ENCODE peak calls at places on chromosomes 2 and 18, in nine cellular contexts. One of them, this sample, is unnamed.
A peak's percentile ranks its signal among the peaks of the same experiment; 100 is the strongest.

GRCh38 chr18:2654105-2654827 is 1.3 kb upstream of the SMCHD1 start:
- DNase-seq in effector memory CD4-positive, alpha-beta T cell: no peak
- DNase-seq in neuronal stem cell: no peak
- DNase-seq in aorta: no peak
- DNase-seq in OCI-LY7: peak; percentile 29
- DNase-seq in Peyer's patch: no peak
- DNase-seq in lower lobe of right lung: no peak
- DNase-seq in CD8-positive, alpha-beta T cell: no peak
- DNase-seq in tibial nerve: no peak
- DNase-seq in this sample: no peak

GRCh38 chr2:33267043-33267442 is 209.4 kb upstream of the RASGRP3 start:
- DNase-seq in effector memory CD4-positive, alpha-beta T cell: no peak
- DNase-seq in neuronal stem cell: no peak
- DNase-seq in aorta: no peak
- DNase-seq in OCI-LY7: no peak
- DNase-seq in Peyer's patch: no peak
- DNase-seq in lower lobe of right lung: no peak
- DNase-seq in CD8-positive, alpha-beta T cell: no peak
- DNase-seq in tibial nerve: no peak
- DNase-seq in this sample: no peak

GRCh38 chr18:66280470-66280869 is 323.4 kb downstream of the CDH19 start:
- DNase-seq in effector memory CD4-positive, alpha-beta T cell: no peak
- DNase-seq in neuronal stem cell: no peak
- DNase-seq in aorta: no peak
- DNase-seq in OCI-LY7: no peak
- DNase-seq in Peyer's patch: no peak
- DNase-seq in lower lobe of right lung: no peak
- DNase-seq in CD8-positive, alpha-beta T cell: no peak
- DNase-seq in tibial nerve: no peak
- DNase-seq in this sample: no peak

GRCh38 chr2:19362094-19362649 is 3.7 kb upstream of the OSR1 start:
- DNase-seq in effector memory CD4-positive, alpha-beta T cell: no peak
- DNase-seq in neuronal stem cell: no peak
- DNase-seq in aorta: no peak
- DNase-seq in OCI-LY7: peak; percentile 9
- DNase-seq in Peyer's patch: no peak
- DNase-seq in lower lobe of right lung: no peak
- DNase-seq in CD8-positive, alpha-beta T cell: peak; percentile 52
- DNase-seq in tibial nerve: no peak
- DNase-seq in this sample: no peak

GRCh38 chr2:953975-954686 is 3.5 kb downstream of the SNTG2 start:
- DNase-seq in effector memory CD4-positive, alpha-beta T cell: no peak
- DNase-seq in neuronal stem cell: no peak
- DNase-seq in aorta: no peak
- DNase-seq in OCI-LY7: no peak
- DNase-seq in Peyer's patch: no peak
- DNase-seq in lower lobe of right lung: no peak
- DNase-seq in CD8-positive, alpha-beta T cell: no peak
- DNase-seq in tibial nerve: no peak
- DNase-seq in this sample: no peak

GRCh38 chr2:38835015-38835601 is 40.6 kb downstream of the DHX57 start:
- DNase-seq in effector memory CD4-positive, alpha-beta T cell: no peak
- DNase-seq in neuronal stem cell: peak; percentile 9
- DNase-seq in aorta: no peak
- DNase-seq in OCI-LY7: peak; percentile 42
- DNase-seq in Peyer's patch: no peak
- DNase-seq in lower lobe of right lung: no peak
- DNase-seq in CD8-positive, alpha-beta T cell: no peak
- DNase-seq in tibial nerve: no peak
- DNase-seq in this sample: no peak

GRCh38 chr2:88857274-88857741 is 165.8 kb downstream of the RPIA start:
- DNase-seq in effector memory CD4-positive, alpha-beta T cell: no peak
- DNase-seq in neuronal stem cell: no peak
- DNase-seq in aorta: no peak
- DNase-seq in OCI-LY7: peak; percentile 79
- DNase-seq in Peyer's patch: no peak
- DNase-seq in lower lobe of right lung: no peak
- DNase-seq in CD8-positive, alpha-beta T cell: no peak
- DNase-seq in tibial nerve: no peak
- DNase-seq in this sample: no peak

GRCh38 chr2:120858361-120858760 is 122.7 kb downstream of the GLI2 start:
- DNase-seq in effector memory CD4-positive, alpha-beta T cell: no peak
- DNase-seq in neuronal stem cell: no peak
- DNase-seq in aorta: peak; percentile 63
- DNase-seq in OCI-LY7: no peak
- DNase-seq in Peyer's patch: no peak
- DNase-seq in lower lobe of right lung: peak; percentile 24
- DNase-seq in CD8-positive, alpha-beta T cell: no peak
- DNase-seq in tibial nerve: no peak
- DNase-seq in this sample: no peak

GRCh38 chr2:102367331-102367971 is 11.9 kb downstream of the IL18R1 start:
- DNase-seq in effector memory CD4-positive, alpha-beta T cell: no peak
- DNase-seq in neuronal stem cell: no peak
- DNase-seq in aorta: no peak
- DNase-seq in OCI-LY7: no peak
- DNase-seq in Peyer's patch: no peak
- DNase-seq in lower lobe of right lung: no peak
- DNase-seq in CD8-positive, alpha-beta T cell: peak; percentile 58
- DNase-seq in tibial nerve: no peak
- DNase-seq in this sample: peak; percentile 72

GRCh38 chr2:188435115-188435514 is 143.4 kb downstream of the GULP1 start:
- DNase-seq in effector memory CD4-positive, alpha-beta T cell: no peak
- DNase-seq in neuronal stem cell: no peak
- DNase-seq in aorta: no peak
- DNase-seq in OCI-LY7: no peak
- DNase-seq in Peyer's patch: no peak
- DNase-seq in lower lobe of right lung: no peak
- DNase-seq in CD8-positive, alpha-beta T cell: no peak
- DNase-seq in tibial nerve: no peak
- DNase-seq in this sample: no peak

GRCh38 chr2:212897296-212897695 is 254.1 kb downstream of the IKZF2 start:
- DNase-seq in effector memory CD4-positive, alpha-beta T cell: no peak
- DNase-seq in neuronal stem cell: no peak
- DNase-seq in aorta: no peak
- DNase-seq in OCI-LY7: no peak
- DNase-seq in Peyer's patch: no peak
- DNase-seq in lower lobe of right lung: no peak
- DNase-seq in CD8-positive, alpha-beta T cell: no peak
- DNase-seq in tibial nerve: no peak
- DNase-seq in this sample: no peak

GRCh38 chr2:30265441-30266015 is 34.2 kb downstream of the LBH start:
- DNase-seq in effector memory CD4-positive, alpha-beta T cell: no peak
- DNase-seq in neuronal stem cell: no peak
- DNase-seq in aorta: no peak
- DNase-seq in OCI-LY7: no peak
- DNase-seq in Peyer's patch: no peak
- DNase-seq in lower lobe of right lung: no peak
- DNase-seq in CD8-positive, alpha-beta T cell: no peak
- DNase-seq in tibial nerve: no peak
- DNase-seq in this sample: no peak

GRCh38 chr2:118982039-118982438 is 40.0 kb downstream of the MARCO start:
- DNase-seq in effector memory CD4-positive, alpha-beta T cell: no peak
- DNase-seq in neuronal stem cell: no peak
- DNase-seq in aorta: no peak
- DNase-seq in OCI-LY7: no peak
- DNase-seq in Peyer's patch: no peak
- DNase-seq in lower lobe of right lung: no peak
- DNase-seq in CD8-positive, alpha-beta T cell: no peak
- DNase-seq in tibial nerve: no peak
- DNase-seq in this sample: no peak

GRCh38 chr2:217827430-217828201 is 175.2 kb downstream of the TNS1 start:
- DNase-seq in effector memory CD4-positive, alpha-beta T cell: no peak
- DNase-seq in neuronal stem cell: no peak
- DNase-seq in aorta: peak; percentile 88
- DNase-seq in OCI-LY7: no peak
- DNase-seq in Peyer's patch: no peak
- DNase-seq in lower lobe of right lung: peak; percentile 68
- DNase-seq in CD8-positive, alpha-beta T cell: no peak
- DNase-seq in tibial nerve: no peak
- DNase-seq in this sample: no peak

GRCh38 chr2:30764021-30764800 is 43.0 kb downstream of the CAPN13 start:
- DNase-seq in effector memory CD4-positive, alpha-beta T cell: no peak
- DNase-seq in neuronal stem cell: no peak
- DNase-seq in aorta: no peak
- DNase-seq in OCI-LY7: no peak
- DNase-seq in Peyer's patch: no peak
- DNase-seq in lower lobe of right lung: no peak
- DNase-seq in CD8-positive, alpha-beta T cell: no peak
- DNase-seq in tibial nerve: no peak
- DNase-seq in this sample: no peak

DNA sequence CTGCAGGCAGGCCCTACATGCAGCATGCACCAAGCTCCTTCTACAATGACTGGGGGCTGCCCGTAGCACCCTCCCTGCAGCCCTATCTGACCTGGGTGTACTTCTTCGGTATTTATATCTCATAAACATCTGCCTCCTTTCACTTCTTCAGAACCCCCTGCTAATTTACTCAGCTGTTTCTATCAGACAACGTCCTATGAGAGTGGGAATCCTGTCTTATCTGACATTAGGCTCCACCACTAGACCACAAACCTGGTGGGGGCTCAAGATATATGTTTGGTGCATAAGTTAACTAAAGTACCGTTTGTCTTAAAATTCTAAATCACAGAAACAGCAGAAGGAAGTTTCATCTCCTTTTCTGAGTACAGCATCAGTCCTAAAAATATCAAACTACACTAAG is 10.6 kb downstream of the HSBP1L1 start:
- DNase-seq in effector memory CD4-positive, alpha-beta T cell: no peak
- DNase-seq in neuronal stem cell: no peak
- DNase-seq in aorta: no peak
- DNase-seq in OCI-LY7: no peak
- DNase-seq in Peyer's patch: no peak
- DNase-seq in lower lobe of right lung: no peak
- DNase-seq in CD8-positive, alpha-beta T cell: no peak
- DNase-seq in tibial nerve: no peak
- DNase-seq in this sample: no peak
- H3K36me3 ChIP-seq in effector memory CD4-positive, alpha-beta T cell: peaks cover 50% of the 10 kb centered on the region
- H3K36me3 ChIP-seq in neuronal stem cell: peaks cover 91% of the 10 kb centered on the region
- H3K36me3 ChIP-seq in aorta: no peaks in the 10 kb centered on the region
- H3K36me3 ChIP-seq in OCI-LY7: peaks cover 76% of the 10 kb centered on the region
- H3K36me3 ChIP-seq in Peyer's patch: no peaks in the 10 kb centered on the region
- H3K36me3 ChIP-seq in lower lobe of right lung: peaks cover 79% of the 10 kb centered on the region
- H3K36me3 ChIP-seq in CD8-positive, alpha-beta T cell: peaks cover 15% of the 10 kb centered on the region
- H3K36me3 ChIP-seq in tibial nerve: no peaks in the 10 kb centered on the region
- H3K36me3 ChIP-seq in this sample: peaks cover 45% of the 10 kb centered on the region

DNA sequence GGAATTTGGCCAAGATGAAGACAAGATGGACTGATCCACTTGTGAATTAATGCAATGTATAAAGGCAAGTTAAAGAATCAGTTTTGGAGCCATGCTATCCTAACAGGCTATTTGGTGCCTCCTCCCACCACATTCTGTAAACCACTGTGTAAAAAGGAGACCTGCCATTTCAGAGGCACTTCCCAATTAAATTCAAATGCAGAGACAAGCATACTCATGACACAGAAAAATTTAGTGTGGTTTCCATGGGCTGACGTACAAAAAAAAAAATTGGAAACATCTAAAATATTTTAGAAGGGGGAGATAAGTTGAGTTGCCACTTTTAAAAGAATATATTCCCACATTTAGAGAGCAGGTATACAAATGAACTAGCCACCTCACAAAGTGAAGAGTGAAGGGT is 112.1 kb downstream of the TCF4 start:
- DNase-seq in effector memory CD4-positive, alpha-beta T cell: no peak
- DNase-seq in neuronal stem cell: no peak
- DNase-seq in aorta: no peak
- DNase-seq in OCI-LY7: no peak
- DNase-seq in Peyer's patch: no peak
- DNase-seq in lower lobe of right lung: no peak
- DNase-seq in CD8-positive, alpha-beta T cell: no peak
- DNase-seq in tibial nerve: no peak
- DNase-seq in this sample: no peak
- H3K27ac ChIP-seq in effector memory CD4-positive, alpha-beta T cell: no peak overlapping the region
- H3K27ac ChIP-seq in neuronal stem cell: no peak overlapping the region
- H3K27ac ChIP-seq in aorta: no peak overlapping the region
- H3K27ac ChIP-seq in OCI-LY7: no peak overlapping the region
- H3K27ac ChIP-seq in Peyer's patch: no peak overlapping the region
- H3K27ac ChIP-seq in lower lobe of right lung: peak overlapping the region; percentile 78
- H3K27ac ChIP-seq in CD8-positive, alpha-beta T cell: no peak overlapping the region
- H3K27ac ChIP-seq in tibial nerve: peak overlapping the region; percentile 88
- H3K27ac ChIP-seq in this sample: no peak overlapping the region

DNA sequence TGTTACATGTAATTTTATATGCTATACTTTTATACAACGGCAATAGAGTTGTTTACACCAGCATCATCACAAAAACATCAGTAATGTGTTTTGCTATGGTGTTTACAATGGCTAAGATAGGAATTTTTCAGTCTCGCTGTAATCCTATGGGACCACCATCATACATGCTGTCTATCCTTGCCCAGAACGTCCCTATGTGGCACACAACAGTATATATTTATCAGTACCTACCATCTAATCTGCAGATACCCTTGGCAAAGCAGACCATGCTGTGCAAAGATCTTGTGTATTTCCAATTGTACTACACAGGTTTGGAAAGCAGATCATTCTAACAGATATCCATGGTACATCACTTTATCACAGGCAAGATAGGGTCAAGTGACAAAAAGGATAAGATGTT is 15.3 kb downstream of the RPL31 start:
- DNase-seq in effector memory CD4-positive, alpha-beta T cell: no peak
- DNase-seq in neuronal stem cell: no peak
- DNase-seq in aorta: no peak
- DNase-seq in OCI-LY7: no peak
- DNase-seq in Peyer's patch: no peak
- DNase-seq in lower lobe of right lung: no peak
- DNase-seq in CD8-positive, alpha-beta T cell: no peak
- DNase-seq in tibial nerve: no peak
- DNase-seq in this sample: no peak
- H3K36me3 ChIP-seq in effector memory CD4-positive, alpha-beta T cell: no peaks in the 10 kb centered on the region
- H3K36me3 ChIP-seq in neuronal stem cell: peaks cover 81% of the 10 kb centered on the region
- H3K36me3 ChIP-seq in aorta: peaks cover 4% of the 10 kb centered on the region
- H3K36me3 ChIP-seq in OCI-LY7: peaks cover 45% of the 10 kb centered on the region
- H3K36me3 ChIP-seq in Peyer's patch: no peaks in the 10 kb centered on the region
- H3K36me3 ChIP-seq in lower lobe of right lung: peaks cover 62% of the 10 kb centered on the region
- H3K36me3 ChIP-seq in CD8-positive, alpha-beta T cell: no peaks in the 10 kb centered on the region
- H3K36me3 ChIP-seq in tibial nerve: no peaks in the 10 kb centered on the region
- H3K36me3 ChIP-seq in this sample: peaks cover 13% of the 10 kb centered on the region

GRCh38 chr2:170928036-170928823 is 823 bp upstream of the GORASP2 start:
- DNase-seq in effector memory CD4-positive, alpha-beta T cell: no peak
- DNase-seq in neuronal stem cell: no peak
- DNase-seq in aorta: no peak
- DNase-seq in OCI-LY7: peak; percentile 27
- DNase-seq in Peyer's patch: no peak
- DNase-seq in lower lobe of right lung: no peak
- DNase-seq in CD8-positive, alpha-beta T cell: no peak
- DNase-seq in tibial nerve: no peak
- DNase-seq in this sample: no peak
- H3K27ac ChIP-seq in effector memory CD4-positive, alpha-beta T cell: peak overlapping the region; percentile 56
- H3K27ac ChIP-seq in neuronal stem cell: peak overlapping the region; percentile 18
- H3K27ac ChIP-seq in aorta: peak overlapping the region; percentile 50
- H3K27ac ChIP-seq in OCI-LY7: peak overlapping the region; percentile 62
- H3K27ac ChIP-seq in Peyer's patch: peak overlapping the region; percentile 94
- H3K27ac ChIP-seq in lower lobe of right lung: peak overlapping the region; percentile 96
- H3K27ac ChIP-seq in CD8-positive, alpha-beta T cell: peak overlapping the region; percentile 29
- H3K27ac ChIP-seq in tibial nerve: peak overlapping the region; percentile 88
- H3K27ac ChIP-seq in this sample: peak overlapping the region; percentile 81

GRCh38 chr2:61877571-61878245 is 10.7 kb downstream of the CCT4 start:
- DNase-seq in effector memory CD4-positive, alpha-beta T cell: no peak
- DNase-seq in neuronal stem cell: no peak
- DNase-seq in aorta: no peak
- DNase-seq in OCI-LY7: no peak
- DNase-seq in Peyer's patch: no peak
- DNase-seq in lower lobe of right lung: no peak
- DNase-seq in CD8-positive, alpha-beta T cell: no peak
- DNase-seq in tibial nerve: no peak
- DNase-seq in this sample: no peak
- H3K36me3 ChIP-seq in effector memory CD4-positive, alpha-beta T cell: peaks cover 86% of the 10 kb centered on the region
- H3K36me3 ChIP-seq in neuronal stem cell: peaks cover 100% of the 10 kb centered on the region
- H3K36me3 ChIP-seq in aorta: peaks cover 3% of the 10 kb centered on the region
- H3K36me3 ChIP-seq in OCI-LY7: peaks cover 100% of the 10 kb centered on the region
- H3K36me3 ChIP-seq in Peyer's patch: no peaks in the 10 kb centered on the region
- H3K36me3 ChIP-seq in lower lobe of right lung: peaks cover 100% of the 10 kb centered on the region
- H3K36me3 ChIP-seq in CD8-positive, alpha-beta T cell: peaks cover 58% of the 10 kb centered on the region
- H3K36me3 ChIP-seq in tibial nerve: peaks cover 5% of the 10 kb centered on the region
- H3K36me3 ChIP-seq in this sample: peaks cover 88% of the 10 kb centered on the region

GRCh38 chr18:37330173-37330572 is 235.4 kb downstream of the CELF4 start:
- DNase-seq in effector memory CD4-positive, alpha-beta T cell: no peak
- DNase-seq in neuronal stem cell: no peak
- DNase-seq in aorta: no peak
- DNase-seq in OCI-LY7: no peak
- DNase-seq in Peyer's patch: no peak
- DNase-seq in lower lobe of right lung: no peak
- DNase-seq in CD8-positive, alpha-beta T cell: no peak
- DNase-seq in tibial nerve: no peak
- DNase-seq in this sample: no peak
- H3K27ac ChIP-seq in effector memory CD4-positive, alpha-beta T cell: no peak overlapping the region
- H3K27ac ChIP-seq in neuronal stem cell: no peak overlapping the region
- H3K27ac ChIP-seq in aorta: no peak overlapping the region
- H3K27ac ChIP-seq in OCI-LY7: no peak overlapping the region
- H3K27ac ChIP-seq in Peyer's patch: no peak overlapping the region
- H3K27ac ChIP-seq in lower lobe of right lung: no peak overlapping the region
- H3K27ac ChIP-seq in CD8-positive, alpha-beta T cell: no peak overlapping the region
- H3K27ac ChIP-seq in tibial nerve: no peak overlapping the region
- H3K27ac ChIP-seq in this sample: no peak overlapping the region

This sample was measured in CD4-positive, CD25-positive, alpha-beta regulatory T cell.